ENCODE peak calls at places on chromosome 5, in seven cellular contexts. U is dorsolateral prefrontal cortex, K is A549, J is fibroblast of lung, A is GM23248, W is right lobe of liver, D is A673. V is an unnamed sample.

GRCh38 chr5:15837584-15838289 is 337.8 kb downstream of the FBXL7 start:
- DNase-seq in U (no peak), J (no peak), A (no peak), D (no peak), W (no peak), K (no peak), V (no peak)

GRCh38 chr5:432928-433791 is 9.8 kb upstream of the EXOC3 start:
- DNase-seq in U (peak), W (no peak), K (no peak), A (no peak), J (peak), D (no peak), V (no peak)

GRCh38 chr5:32522429-32523143 is 62.8 kb upstream of the SUB1 start:
- DNase-seq in K (no peak), J (peak), U (no peak), A (peak), W (no peak), D (no peak), V (no peak)

GRCh38 chr5:157917909-157918809 is 59.2 kb upstream of the CLINT1 start:
- DNase-seq in U (no peak), D (peak), J (peak), W (peak), A (peak), K (peak), V (peak)

GRCh38 chr5:132451387-132451786 is 39.2 kb downstream of the IRF1 start:
- DNase-seq in W (no peak), J (no peak), D (no peak), A (no peak), K (no peak), U (no peak), V (no peak)

GRCh38 chr5:116423091-116423490 is 151.5 kb downstream of the SEMA6A start:
- DNase-seq in W (no peak), U (no peak), A (no peak), K (no peak), D (no peak), J (no peak), V (no peak)

GRCh38 chr5:133336121-133336968 is 276.0 kb downstream of the FSTL4 start:
- DNase-seq in J (no peak), K (no peak), A (no peak), D (no peak), U (no peak), W (no peak), V (no peak)

GRCh38 chr5:167800405-167800804 is 491.0 kb upstream of the WWC1 start:
- DNase-seq in J (no peak), A (no peak), D (no peak), W (no peak), U (no peak), K (no peak), V (no peak)

GRCh38 chr5:123036391-123037103 is at the start of gene PPIC:
- DNase-seq in J (peak), A (peak), K (peak), D (peak), W (peak), U (peak), V (no peak)

GRCh38 chr5:123039673-123040072 is 3.1 kb upstream of the PPIC start:
- DNase-seq in K (no peak), D (no peak), W (no peak), A (no peak), U (no peak), J (no peak), V (no peak)

GRCh38 chr5:123035950-123036390 is 555 bp downstream of the PPIC start:
- DNase-seq in D (peak), J (peak), W (peak), K (peak), A (peak), U (peak), V (no peak)

GRCh38 chr5:123035320-123035949 is 1.1 kb downstream of the PPIC start:
- DNase-seq in A (peak), K (peak), W (peak), D (peak), U (no peak), J (peak), V (no peak)

DNA sequence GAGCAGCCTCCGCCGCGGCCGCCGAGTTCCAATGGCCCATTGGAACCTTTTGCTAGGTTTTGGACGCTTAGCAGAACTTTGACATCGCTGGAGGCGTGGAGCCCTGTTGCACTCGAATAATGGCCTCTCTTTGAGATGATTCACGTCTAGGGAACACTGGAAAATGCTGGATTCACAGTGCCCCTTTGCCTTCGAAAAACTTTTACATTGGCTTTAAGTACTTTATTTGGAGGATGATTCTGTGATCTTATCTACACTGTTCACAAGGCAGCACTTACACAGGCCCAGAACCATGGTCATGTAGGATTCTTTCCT is 536 bp upstream of the PPIC start:
- DNase-seq in A (no peak), J (no peak), W (no peak), D (no peak), K (no peak), U (no peak), V (no peak)
- H3K27ac ChIP-seq in A (peak), J (peak), W (peak), D (no peak), K (peak), U (peak), V (peak)

DNA sequence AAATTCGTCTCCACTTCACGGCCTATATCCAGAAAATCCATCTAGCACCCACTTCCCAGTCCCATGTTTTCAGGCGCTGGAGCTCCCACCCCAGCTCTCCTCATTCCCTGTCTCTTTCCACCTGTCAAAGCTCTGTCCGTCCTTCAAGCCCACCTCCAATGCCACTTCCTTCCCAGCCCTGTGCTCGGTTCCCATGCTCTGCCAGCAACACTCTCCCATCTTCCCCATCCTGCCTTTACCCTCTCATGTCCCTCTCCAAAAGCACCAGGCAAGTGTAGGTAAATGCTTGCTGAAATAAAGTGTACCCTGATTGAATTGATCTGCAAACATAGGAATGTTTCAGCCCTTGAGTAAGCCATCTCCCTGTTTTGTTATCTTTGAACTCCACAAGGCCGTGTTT is 9.2 kb downstream of the DRD1 start:
- DNase-seq in A (no peak), D (no peak), U (no peak), W (no peak), J (no peak), K (no peak), V (no peak)
- H3K27ac ChIP-seq in A (no peak), D (no peak), U (no peak), W (no peak), J (no peak), K (no peak), V (no peak)

GRCh38 chr5:58262226-58262625 is 197.7 kb downstream of the PLK2 start:
- DNase-seq in D (no peak), A (peak), W (no peak), U (no peak), K (no peak), J (no peak), V (no peak)

GRCh38 chr5:58264276-58264675 is 195.6 kb downstream of the PLK2 start:
- DNase-seq in J (no peak), K (no peak), D (no peak), A (no peak), W (no peak), U (no peak), V (no peak)

GRCh38 chr5:58261605-58262004 is 198.3 kb downstream of the PLK2 start:
- DNase-seq in A (peak), J (peak), D (no peak), K (no peak), W (no peak), U (no peak), V (no peak)

GRCh38 chr5:58265531-58265930 is 194.4 kb downstream of the PLK2 start:
- DNase-seq in J (no peak), D (no peak), K (no peak), A (no peak), U (no peak), W (no peak), V (no peak)

GRCh38 chr5:58263291-58263690 is 196.6 kb downstream of the PLK2 start:
- DNase-seq in A (no peak), J (no peak), D (no peak), W (no peak), U (no peak), K (no peak), V (no peak)
- H3K27ac ChIP-seq in A (no peak), J (no peak), D (no peak), W (no peak), U (no peak), K (no peak), V (no peak)

GRCh38 chr5:93430673-93431192 is 150.3 kb downstream of the NR2F1-AS1 start:
- DNase-seq in K (no peak), D (no peak), J (no peak), A (peak), U (no peak), W (no peak), V (no peak)
- H3K27ac ChIP-seq in K (no peak), D (no peak), J (no peak), A (no peak), U (no peak), W (no peak), V (no peak)